ENCODE peak calls at places on chromosomes 16 and 17, in five cellular contexts. One of them, this sample, is unnamed.

GRCh38 chr17:30450125-30451027 is 26.8 kb upstream of the GOSR1 start:
- DNase-seq in adipocyte: peak; percentile 52
- DNase-seq in HCEC 1CT: peak; percentile 71
- DNase-seq in A549: peak; percentile 92
- DNase-seq in stimulated activated CD8-positive, alpha-beta memory T cell treated with anti-CD3 and anti-CD28 coated beads, Interleukin-2, amount 100 ng/mL, for 48 hours: no peak
- DNase-seq in this sample: no peak

GRCh38 chr16:378821-379182 is 3.0 kb downstream of the PGAP6 start:
- DNase-seq in adipocyte: no peak
- DNase-seq in HCEC 1CT: no peak
- DNase-seq in A549: no peak
- DNase-seq in stimulated activated CD8-positive, alpha-beta memory T cell treated with anti-CD3 and anti-CD28 coated beads, Interleukin-2, amount 100 ng/mL, for 48 hours: no peak
- DNase-seq in this sample: no peak

GRCh38 chr17:16442141-16442540 is 26.8 kb downstream of the TRPV2 start:
- DNase-seq in adipocyte: peak; percentile 14
- DNase-seq in HCEC 1CT: no peak
- DNase-seq in A549: no peak
- DNase-seq in stimulated activated CD8-positive, alpha-beta memory T cell treated with anti-CD3 and anti-CD28 coated beads, Interleukin-2, amount 100 ng/mL, for 48 hours: no peak
- DNase-seq in this sample: no peak

GRCh38 chr16:86133847-86134375 is 234.9 kb downstream of the IRF8 start:
- DNase-seq in adipocyte: no peak
- DNase-seq in HCEC 1CT: no peak
- DNase-seq in A549: no peak
- DNase-seq in stimulated activated CD8-positive, alpha-beta memory T cell treated with anti-CD3 and anti-CD28 coated beads, Interleukin-2, amount 100 ng/mL, for 48 hours: no peak
- DNase-seq in this sample: no peak

GRCh38 chr16:67773099-67773498 is 33.3 kb downstream of the RANBP10 start:
- DNase-seq in adipocyte: no peak
- DNase-seq in HCEC 1CT: peak; percentile 26
- DNase-seq in A549: no peak
- DNase-seq in stimulated activated CD8-positive, alpha-beta memory T cell treated with anti-CD3 and anti-CD28 coated beads, Interleukin-2, amount 100 ng/mL, for 48 hours: no peak
- DNase-seq in this sample: no peak

GRCh38 chr17:65531508-65532431 is 29.7 kb downstream of the AXIN2 start:
- DNase-seq in adipocyte: peak; percentile 72
- DNase-seq in HCEC 1CT: peak; percentile 71
- DNase-seq in A549: no peak
- DNase-seq in stimulated activated CD8-positive, alpha-beta memory T cell treated with anti-CD3 and anti-CD28 coated beads, Interleukin-2, amount 100 ng/mL, for 48 hours: no peak
- DNase-seq in this sample: no peak

GRCh38 chr17:53032861-53033271 is 789.9 kb upstream of the KIF2B start:
- DNase-seq in adipocyte: peak; percentile 0
- DNase-seq in HCEC 1CT: no peak
- DNase-seq in A549: peak; percentile 65
- DNase-seq in stimulated activated CD8-positive, alpha-beta memory T cell treated with anti-CD3 and anti-CD28 coated beads, Interleukin-2, amount 100 ng/mL, for 48 hours: no peak
- DNase-seq in this sample: no peak

GRCh38 chr17:63124536-63124935 is 158.5 kb downstream of the TANC2 start:
- DNase-seq in adipocyte: no peak
- DNase-seq in HCEC 1CT: no peak
- DNase-seq in A549: peak; percentile 7
- DNase-seq in stimulated activated CD8-positive, alpha-beta memory T cell treated with anti-CD3 and anti-CD28 coated beads, Interleukin-2, amount 100 ng/mL, for 48 hours: no peak
- DNase-seq in this sample: no peak

GRCh38 chr17:31132977-31133376 is 38.2 kb downstream of the NF1 start:
- DNase-seq in adipocyte: no peak
- DNase-seq in HCEC 1CT: no peak
- DNase-seq in A549: no peak
- DNase-seq in stimulated activated CD8-positive, alpha-beta memory T cell treated with anti-CD3 and anti-CD28 coated beads, Interleukin-2, amount 100 ng/mL, for 48 hours: no peak
- DNase-seq in this sample: no peak

GRCh38 chr17:32882734-32883133 is 5.8 kb upstream of the MYO1D start:
- DNase-seq in adipocyte: no peak
- DNase-seq in HCEC 1CT: no peak
- DNase-seq in A549: no peak
- DNase-seq in stimulated activated CD8-positive, alpha-beta memory T cell treated with anti-CD3 and anti-CD28 coated beads, Interleukin-2, amount 100 ng/mL, for 48 hours: no peak
- DNase-seq in this sample: no peak

GRCh38 chr16:14309906-14310305 is 238.8 kb downstream of the MRTFB start:
- DNase-seq in adipocyte: peak; percentile 77
- DNase-seq in HCEC 1CT: peak; percentile 85
- DNase-seq in A549: peak; percentile 73
- DNase-seq in stimulated activated CD8-positive, alpha-beta memory T cell treated with anti-CD3 and anti-CD28 coated beads, Interleukin-2, amount 100 ng/mL, for 48 hours: no peak
- DNase-seq in this sample: no peak

GRCh38 chr17:28722413-28723158 is 2.8 kb downstream of the RPL23A start:
- DNase-seq in adipocyte: no peak
- DNase-seq in HCEC 1CT: no peak
- DNase-seq in A549: no peak
- DNase-seq in stimulated activated CD8-positive, alpha-beta memory T cell treated with anti-CD3 and anti-CD28 coated beads, Interleukin-2, amount 100 ng/mL, for 48 hours: no peak
- DNase-seq in this sample: no peak

GRCh38 chr16:48184681-48185080 is 28.9 kb upstream of the ABCC12 start:
- DNase-seq in adipocyte: no peak
- DNase-seq in HCEC 1CT: no peak
- DNase-seq in A549: no peak
- DNase-seq in stimulated activated CD8-positive, alpha-beta memory T cell treated with anti-CD3 and anti-CD28 coated beads, Interleukin-2, amount 100 ng/mL, for 48 hours: no peak
- DNase-seq in this sample: no peak

GRCh38 chr17:68600881-68601564 is at the start of gene FAM20A:
- DNase-seq in adipocyte: peak; percentile 63
- DNase-seq in HCEC 1CT: no peak
- DNase-seq in A549: peak; percentile 24
- DNase-seq in stimulated activated CD8-positive, alpha-beta memory T cell treated with anti-CD3 and anti-CD28 coated beads, Interleukin-2, amount 100 ng/mL, for 48 hours: no peak
- DNase-seq in this sample: no peak

GRCh38 chr16:53922067-53922804 is 218.3 kb downstream of the FTO start:
- DNase-seq in adipocyte: no peak
- DNase-seq in HCEC 1CT: no peak
- DNase-seq in A549: no peak
- DNase-seq in stimulated activated CD8-positive, alpha-beta memory T cell treated with anti-CD3 and anti-CD28 coated beads, Interleukin-2, amount 100 ng/mL, for 48 hours: no peak
- DNase-seq in this sample: no peak

GRCh38 chr17:58575511-58575910 is 61.1 kb upstream of the MTMR4 start:
- DNase-seq in adipocyte: peak; percentile 47
- DNase-seq in HCEC 1CT: peak; percentile 83
- DNase-seq in A549: peak; percentile 28
- DNase-seq in stimulated activated CD8-positive, alpha-beta memory T cell treated with anti-CD3 and anti-CD28 coated beads, Interleukin-2, amount 100 ng/mL, for 48 hours: no peak
- DNase-seq in this sample: no peak